ENCODE peak calls at places on chromosomes 7 and 10, in four cellular contexts. H is H1, A is IMR-90, N is H9. K is an unnamed sample.

GRCh38 chr10:3537518-3537917 is 247.5 kb downstream of the KLF6 start:
- DNase-seq in H (no peak), N (no peak), A (no peak), K (peak)

GRCh38 chr10:68333058-68333395 is 299 bp upstream of the PBLD start:
- DNase-seq in A (peak), N (no peak), H (no peak), K (no peak)

GRCh38 chr10:22252801-22253577 is 35.2 kb upstream of the EBLN1 start:
- DNase-seq in H (peak), A (no peak), N (peak), K (peak)

GRCh38 chr7:75847707-75848106 is 31.1 kb upstream of the RHBDD2 start:
- DNase-seq in H (no peak), A (no peak), N (no peak), K (no peak)

GRCh38 chr10:102780246-102780645 is 36.5 kb downstream of the WBP1L start:
- DNase-seq in H (no peak), N (no peak), A (peak), K (no peak)

GRCh38 chr7:129347330-129347729 is 86.9 kb upstream of the STRIP2 start:
- DNase-seq in N (no peak), H (no peak), A (no peak), K (no peak)

GRCh38 chr10:73136627-73137026 is 26.4 kb downstream of the NUDT13 start:
- DNase-seq in H (no peak), A (peak), N (no peak), K (no peak)

GRCh38 chr10:127400216-127400615 is 148.9 kb upstream of the NPS start:
- DNase-seq in A (no peak), N (no peak), H (no peak), K (no peak)

GRCh38 chr7:145036592-145037386 is 200.9 kb upstream of the TPK1 start:
- DNase-seq in H (no peak), A (peak), N (peak), K (peak)

GRCh38 chr10:128065881-128066534 is 60.2 kb downstream of the MKI67 start:
- DNase-seq in A (no peak), N (no peak), H (no peak), K (no peak)

GRCh38 chr7:25124485-25125136 is 449 bp downstream of the CYCS start:
- DNase-seq in N (no peak), A (no peak), H (no peak), K (peak)
- H4K5ac ChIP-seq in N (no peak), A (peak), H (peak), K (no peak)

GRCh38 chr10:53597835-53598251 is 825.3 kb upstream of the MBL2 start:
- DNase-seq in N (no peak), H (no peak), A (no peak), K (peak)
- H2BK120ac ChIP-seq in N (no peak), H (no peak), A (no peak), K (no peak)

DNA sequence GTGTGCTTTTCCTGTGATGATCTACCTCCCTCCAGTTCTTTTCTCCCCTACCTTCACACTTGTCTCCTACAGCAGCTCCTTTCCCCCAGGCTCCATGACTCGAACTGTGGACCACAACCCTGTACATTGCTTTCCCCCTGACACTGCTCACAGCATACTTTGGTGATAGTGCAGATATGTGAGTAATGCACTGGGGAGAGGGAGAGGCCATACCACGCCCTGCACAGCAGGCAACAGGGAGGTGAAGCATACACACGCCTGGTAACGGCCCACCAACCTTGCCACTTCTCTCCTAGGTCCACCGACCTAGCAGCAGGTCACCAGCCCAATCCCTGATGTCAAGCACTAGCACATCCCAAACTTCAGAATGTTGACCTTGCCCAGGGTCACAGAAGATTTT is 238.2 kb downstream of the GRID1 start:
- DNase-seq in N (no peak), A (no peak), H (no peak), K (no peak)
- H4K5ac ChIP-seq in N (no peak), A (no peak), H (no peak), K (no peak)

DNA sequence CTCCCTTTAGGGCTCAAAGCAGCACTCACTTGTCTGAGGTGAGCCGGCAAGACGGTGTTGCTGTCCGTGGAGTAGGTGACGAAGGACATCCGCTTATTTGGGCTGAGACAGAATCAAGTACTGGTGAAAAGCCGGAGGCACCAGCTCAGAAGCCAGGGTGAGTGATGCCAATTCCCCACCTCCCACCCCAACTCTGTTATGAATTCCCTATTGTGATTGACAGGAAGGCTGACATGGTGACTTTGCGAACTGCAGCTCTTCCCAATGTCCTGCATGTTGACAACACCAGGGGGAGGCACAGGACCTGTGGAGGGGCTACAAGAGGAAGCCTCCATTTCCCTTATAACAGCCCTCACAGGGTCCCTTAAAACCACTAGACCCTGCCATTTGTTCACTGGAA is 52.3 kb upstream of the MSMB start:
- DNase-seq in N (no peak), A (no peak), H (no peak), K (peak)
- H2BK120ac ChIP-seq in N (no peak), A (no peak), H (no peak), K (no peak)

GRCh38 chr7:44320141-44320540 is 5.3 kb downstream of the CAMK2B start:
- DNase-seq in H (no peak), N (no peak), A (peak), K (no peak)
- H4K5ac ChIP-seq in H (no peak), N (no peak), A (no peak), K (no peak)